ENCODE peak calls at places on chromosomes 13 and 19, in seven cellular contexts. O, V, H, M, J, F and T are unnamed samples.

GRCh38 chr13:40146586-40147240 is 491.3 kb downstream of the COG6 start:
- DNase-seq in O (no peak), V (peak), H (peak), M (no peak), J (no peak), F (no peak), T (no peak)

GRCh38 chr19:5436101-5436947 is 18.9 kb upstream of the ZNRF4 start:
- DNase-seq in O (no peak), V (peak), H (no peak), M (peak), J (no peak), F (peak), T (no peak)

GRCh38 chr13:21663197-21663596 is 7.7 kb upstream of the FGF9 start:
- DNase-seq in O (no peak), V (no peak), H (no peak), M (no peak), J (no peak), F (no peak), T (no peak)

GRCh38 chr13:52405369-52405766 is 604 bp downstream of the THSD1 start:
- DNase-seq in O (no peak), V (peak), H (peak), M (no peak), J (no peak), F (no peak), T (no peak)

GRCh38 chr13:32731576-32731975 is 145.3 kb downstream of the PDS5B start:
- DNase-seq in O (no peak), V (peak), H (peak), M (no peak), J (no peak), F (peak), T (no peak)

GRCh38 chr13:53240316-53240715 is 211.7 kb downstream of the OLFM4 start:
- DNase-seq in O (no peak), V (no peak), H (no peak), M (no peak), J (no peak), F (no peak), T (no peak)

GRCh38 chr13:45179428-45179827 is 21.4 kb downstream of the KCTD4 start:
- DNase-seq in O (no peak), V (peak), H (no peak), M (no peak), J (no peak), F (no peak), T (no peak)

GRCh38 chr19:7267792-7268736 is 26.1 kb downstream of the INSR start:
- DNase-seq in O (no peak), V (no peak), H (no peak), M (no peak), J (no peak), F (no peak), T (no peak)

GRCh38 chr19:52286256-52286655 is 10.7 kb upstream of the ZNF480 start:
- DNase-seq in O (no peak), V (no peak), H (no peak), M (no peak), J (no peak), F (no peak), T (no peak)

GRCh38 chr13:42991892-42992584 is at the start of gene EPSTI1:
- DNase-seq in O (peak), V (peak), H (peak), M (peak), J (peak), F (peak), T (no peak)

GRCh38 chr13:76972430-76972829 is 19.5 kb upstream of the CLN5 start:
- DNase-seq in O (no peak), V (no peak), H (peak), M (no peak), J (no peak), F (no peak), T (no peak)

GRCh38 chr13:111283991-111284390 is 36.5 kb upstream of the TEX29 start:
- DNase-seq in O (no peak), V (peak), H (no peak), M (no peak), J (no peak), F (peak), T (no peak)

GRCh38 chr13:64078480-64078936 is 2662.9 kb upstream of the PCDH20 start:
- DNase-seq in O (no peak), V (no peak), H (no peak), M (no peak), J (no peak), F (no peak), T (no peak)

GRCh38 chr19:3375221-3376088 is 9.1 kb downstream of the NFIC start:
- DNase-seq in O (peak), V (peak), H (peak), M (no peak), J (no peak), F (no peak), T (no peak)

GRCh38 chr13:73870036-73870741 is 264.0 kb downstream of the KLF12 start:
- DNase-seq in O (no peak), V (no peak), H (no peak), M (no peak), J (no peak), F (no peak), T (no peak)